ENCODE peak calls at places on chromosomes 1 and 21, in seven cellular contexts. X is type B pancreatic cell, E is HFFc6, L is AG04449, Z is heart left ventricle, K is AG10803, J is BE2C. O is an unnamed sample.

GRCh38 chr21:15514073-15514946 is 215.5 kb upstream of the USP25 start:
- DNase-seq in Z (no peak), E (no peak), K (no peak), L (no peak), X (no peak), J (no peak), O (peak; percentile 70)

GRCh38 chr1:177306019-177306415 is 135.3 kb downstream of the BRINP2 start:
- DNase-seq in Z (no peak), X (no peak), J (no peak), L (no peak), E (no peak), K (no peak), O (no peak)

GRCh38 chr1:198560093-198560638 is 19.7 kb upstream of the ATP6V1G3 start:
- DNase-seq in E (no peak), J (peak; percentile 41), X (no peak), Z (no peak), K (no peak), L (no peak), O (no peak)

GRCh38 chr1:220235462-220235861 is 36.8 kb downstream of the RAB3GAP2 start:
- DNase-seq in L (no peak), Z (no peak), K (no peak), X (no peak), J (no peak), E (no peak), O (no peak)

GRCh38 chr1:45326627-45327591 is at the start of gene HPDL:
- DNase-seq in E (no peak), L (no peak), J (peak; percentile 76), Z (peak; percentile 74), K (peak; percentile 32), X (peak; percentile 77), O (peak; percentile 92)

GRCh38 chr1:224157316-224157715 is 25.7 kb upstream of the DEGS1 start:
- DNase-seq in Z (no peak), E (no peak), K (no peak), X (no peak), L (no peak), J (no peak), O (no peak)

GRCh38 chr1:81174052-81174451 is 626.7 kb upstream of the ADGRL2 start:
- DNase-seq in Z (no peak), J (no peak), X (no peak), L (no peak), E (peak; percentile 4), K (peak; percentile 19), O (no peak)

GRCh38 chr1:32779242-32779641 is 37.9 kb downstream of the YARS1 start:
- DNase-seq in E (no peak), Z (no peak), K (no peak), L (no peak), X (no peak), J (no peak), O (no peak)

GRCh38 chr1:5975133-5975880 is 16.9 kb downstream of the NPHP4 start:
- DNase-seq in J (peak; percentile 66), X (no peak), E (peak; percentile 57), L (no peak), K (peak; percentile 64), Z (peak; percentile 76), O (peak; percentile 55)

GRCh38 chr1:206012086-206012859 is 9.1 kb upstream of the RAB7B start:
- DNase-seq in K (no peak), Z (peak; percentile 85), X (no peak), J (peak; percentile 33), E (no peak), L (no peak), O (peak; percentile 80)

GRCh38 chr1:194252189-194252588 is 1065.8 kb upstream of the B3GALT2 start:
- DNase-seq in J (no peak), Z (no peak), X (no peak), K (no peak), L (peak; percentile 86), E (peak; percentile 58), O (no peak)

GRCh38 chr1:221874285-221875003 is 132.6 kb upstream of the DUSP10 start:
- DNase-seq in K (peak; percentile 85), Z (no peak), L (no peak), X (no peak), E (peak; percentile 64), J (no peak), O (no peak)

GRCh38 chr1:223226271-223226670 is 83.2 kb upstream of the TLR5 start:
- DNase-seq in E (no peak), J (no peak), K (no peak), X (peak; percentile 54), L (no peak), Z (no peak), O (no peak)

GRCh38 chr1:92299477-92300125 is 742 bp downstream of the RPAP2 start:
- DNase-seq in J (no peak), Z (no peak), L (no peak), K (no peak), X (no peak), E (no peak), O (peak; percentile 7)

GRCh38 chr1:205592443-205593003 is 39.3 kb downstream of the ELK4 start:
- DNase-seq in E (no peak), K (no peak), X (peak; percentile 45), Z (no peak), J (no peak), L (no peak), O (no peak)

GRCh38 chr1:94526152-94526551 is 15.4 kb downstream of the F3 start:
- DNase-seq in J (no peak), Z (no peak), X (no peak), E (no peak), K (peak; percentile 73), L (no peak), O (no peak)

GRCh38 chr1:94527447-94528031 is 14.0 kb downstream of the F3 start:
- DNase-seq in E (peak; percentile 79), J (no peak), K (peak; percentile 76), Z (no peak), X (no peak), L (no peak), O (no peak)

GRCh38 chr1:94528271-94528670 is 13.3 kb downstream of the F3 start:
- DNase-seq in K (peak; percentile 34), E (peak; percentile 57), Z (no peak), L (no peak), J (no peak), X (no peak), O (no peak)

GRCh38 chr1:94526581-94526980 is 15.0 kb downstream of the F3 start:
- DNase-seq in Z (no peak), L (no peak), K (no peak), E (no peak), J (no peak), X (no peak), O (no peak)

DNA sequence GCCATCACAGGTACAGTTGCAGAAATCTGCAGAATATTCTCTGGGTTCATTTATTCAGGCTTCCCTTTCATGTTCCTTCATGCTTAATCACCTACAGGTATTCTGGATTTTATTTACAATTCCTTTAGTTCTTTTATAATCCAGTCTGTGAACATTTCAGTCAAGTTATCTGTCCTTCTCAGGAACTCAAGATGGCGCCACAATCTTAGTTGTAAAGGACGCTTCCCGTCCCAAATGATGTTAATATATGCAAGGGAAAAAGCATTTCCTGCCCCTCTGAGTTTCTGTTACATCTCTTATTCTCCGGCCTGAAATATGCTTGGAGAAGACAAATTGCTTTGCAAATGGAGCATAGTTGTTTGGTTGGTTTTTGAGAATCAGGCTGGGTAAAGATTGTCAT is 19.3 kb downstream of the F3 start:
- DNase-seq in L (no peak), J (peak; percentile 18), E (no peak), K (peak; percentile 74), Z (no peak), X (no peak), O (peak; percentile 10)
- TF ChIP-seq CTCF in L (peak; percentile 56), J (peak; percentile 54), E (peak; percentile 69), K (peak; percentile 66), Z (peak; percentile 21), X (peak; percentile 71), O (no peak)

GRCh38 chr1:13710097-13710496 is 10.1 kb downstream of the PRDM2 start:
- DNase-seq in K (no peak), X (no peak), L (no peak), Z (no peak), J (no peak), E (no peak), O (no peak)

DNA sequence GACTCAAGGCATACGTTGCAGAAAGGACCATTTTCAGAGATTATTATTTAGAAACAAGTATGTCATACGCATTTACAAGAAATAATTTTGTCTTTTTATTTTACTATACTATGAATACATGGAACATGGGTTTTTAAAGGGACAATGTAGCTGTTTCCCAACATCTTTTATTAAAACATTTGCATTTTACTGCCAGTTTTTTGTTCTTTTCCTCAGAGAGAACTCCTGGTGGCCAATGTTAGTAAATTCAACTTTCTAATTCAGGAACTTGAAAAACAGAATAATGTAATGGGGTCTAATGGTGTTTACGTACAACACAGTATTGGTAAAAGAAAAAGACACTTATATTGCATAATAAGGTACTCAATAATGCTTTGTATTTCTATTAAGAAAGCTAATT is 14.9 kb downstream of the PRDM2 start:
- DNase-seq in J (no peak), X (no peak), Z (no peak), E (no peak), L (no peak), K (peak; percentile 42), O (no peak)
- TF ChIP-seq CTCF in J (no peak), X (peak; percentile 67), Z (peak; percentile 13), E (peak; percentile 71), L (no peak), K (peak; percentile 50), O (no peak)

DNA sequence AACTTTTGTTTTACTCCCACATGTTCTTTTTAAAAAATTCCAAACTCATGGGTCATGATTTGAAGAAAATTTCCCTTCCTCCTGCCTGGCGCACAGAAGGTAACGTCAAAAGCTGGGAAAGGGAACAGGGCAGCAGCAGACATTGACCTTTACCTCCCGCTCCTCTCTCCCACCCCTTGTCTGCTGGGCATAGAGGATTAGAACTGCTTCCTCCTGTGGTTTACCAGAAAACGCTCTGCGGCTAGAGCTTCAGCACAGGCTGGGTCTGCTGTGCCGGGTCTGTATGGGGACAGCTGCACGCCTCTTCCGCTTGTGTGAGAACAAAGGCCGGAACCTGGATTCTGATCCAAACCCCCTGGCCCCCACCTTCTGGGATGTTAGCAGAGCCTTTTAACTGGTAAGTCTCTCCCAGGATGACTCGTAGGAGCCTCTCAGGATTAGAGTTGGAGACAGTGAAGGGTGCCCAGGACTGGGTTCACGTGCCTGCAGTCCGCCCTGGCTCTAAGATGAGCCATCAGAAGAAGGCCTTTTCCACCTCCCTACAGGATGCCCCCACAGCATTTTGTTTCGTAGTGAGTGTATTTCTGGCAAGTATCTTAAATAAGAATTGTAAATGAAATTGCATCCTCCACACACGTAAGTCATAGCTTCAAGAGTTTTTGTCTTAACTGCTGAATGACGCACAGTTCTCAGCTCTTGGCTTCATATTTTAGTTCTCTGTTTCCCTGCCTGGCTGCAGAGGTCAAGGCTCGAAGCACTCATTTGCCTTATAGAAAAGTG is 5.2 kb downstream of the H6PD start:
- DNase-seq in E (no peak), K (peak; percentile 33), Z (no peak), X (no peak), J (no peak), L (no peak), O (peak; percentile 82)
- TF ChIP-seq CTCF in E (no peak), K (no peak), Z (no peak), X (no peak), J (no peak), L (no peak), O (no peak)

GRCh38 chr1:77900687-77901293 is 12.4 kb downstream of the NEXN start:
- DNase-seq in K (peak; percentile 69), Z (no peak), L (no peak), E (peak; percentile 32), J (peak; percentile 13), X (no peak), O (peak; percentile 66)

GRCh38 chr1:77906624-77907023 is 18.2 kb downstream of the NEXN start:
- DNase-seq in J (no peak), Z (no peak), X (no peak), L (no peak), K (no peak), E (no peak), O (no peak)

GRCh38 chr1:77905603-77906002 is 17.2 kb downstream of the NEXN start:
- DNase-seq in L (no peak), J (no peak), K (no peak), E (no peak), Z (no peak), X (no peak), O (no peak)

GRCh38 chr1:77906146-77906545 is 17.7 kb downstream of the NEXN start:
- DNase-seq in K (no peak), E (no peak), X (no peak), L (no peak), J (no peak), Z (no peak), O (no peak)
- TF ChIP-seq CTCF in K (no peak), E (no peak), X (no peak), L (no peak), J (no peak), Z (no peak), O (no peak)